ENCODE peak calls at places on chromosomes 13 and 19, in nine cellular contexts. One of them, this sample, is unnamed.

GRCh38 chr13:27617801-27618411 is 2.4 kb downstream of the LNX2 start:
- DNase-seq in transverse colon: no peak
- DNase-seq in breast epithelium: no peak
- DNase-seq in right lobe of liver: no peak
- DNase-seq in Peyer's patch: no peak
- DNase-seq in GM12878: no peak
- DNase-seq in esophagus squamous epithelium: no peak
- DNase-seq in ovary: no peak
- DNase-seq in endothelial cell of umbilical vein: no peak
- DNase-seq in this sample: no peak

GRCh38 chr13:23506071-23506820 is 64.0 kb upstream of the TNFRSF19 start:
- DNase-seq in esophagus squamous epithelium: no peak
- DNase-seq in transverse colon: no peak
- DNase-seq in breast epithelium: no peak
- DNase-seq in GM12878: no peak
- DNase-seq in endothelial cell of umbilical vein: no peak
- DNase-seq in ovary: no peak
- DNase-seq in Peyer's patch: no peak
- DNase-seq in right lobe of liver: no peak
- DNase-seq in this sample: no peak

GRCh38 chr13:22757530-22758120 is 423.2 kb upstream of the SGCG start:
- DNase-seq in breast epithelium: no peak
- DNase-seq in ovary: no peak
- DNase-seq in esophagus squamous epithelium: no peak
- DNase-seq in Peyer's patch: no peak
- DNase-seq in transverse colon: no peak
- DNase-seq in endothelial cell of umbilical vein: no peak
- DNase-seq in GM12878: no peak
- DNase-seq in right lobe of liver: no peak
- DNase-seq in this sample: no peak

GRCh38 chr13:36420437-36420891 is 11.8 kb upstream of the CCNA1 start:
- DNase-seq in endothelial cell of umbilical vein: peak; percentile 84
- DNase-seq in transverse colon: peak; percentile 57
- DNase-seq in GM12878: peak; percentile 25
- DNase-seq in Peyer's patch: peak; percentile 85
- DNase-seq in esophagus squamous epithelium: no peak
- DNase-seq in right lobe of liver: peak; percentile 74
- DNase-seq in breast epithelium: peak; percentile 68
- DNase-seq in ovary: peak; percentile 69
- DNase-seq in this sample: no peak

GRCh38 chr13:99093997-99094396 is 106.7 kb upstream of the UBAC2 start:
- DNase-seq in ovary: no peak
- DNase-seq in endothelial cell of umbilical vein: no peak
- DNase-seq in transverse colon: no peak
- DNase-seq in GM12878: no peak
- DNase-seq in breast epithelium: no peak
- DNase-seq in Peyer's patch: no peak
- DNase-seq in esophagus squamous epithelium: no peak
- DNase-seq in right lobe of liver: no peak
- DNase-seq in this sample: no peak

GRCh38 chr19:15550847-15551182 is 42.5 kb downstream of the CYP4F22 start:
- DNase-seq in GM12878: no peak
- DNase-seq in transverse colon: no peak
- DNase-seq in ovary: no peak
- DNase-seq in right lobe of liver: no peak
- DNase-seq in endothelial cell of umbilical vein: no peak
- DNase-seq in breast epithelium: no peak
- DNase-seq in Peyer's patch: no peak
- DNase-seq in esophagus squamous epithelium: no peak
- DNase-seq in this sample: no peak

GRCh38 chr19:52898101-52898500 is 666 bp upstream of the ZNF320 start:
- DNase-seq in ovary: peak; percentile 39
- DNase-seq in esophagus squamous epithelium: no peak
- DNase-seq in breast epithelium: no peak
- DNase-seq in Peyer's patch: no peak
- DNase-seq in GM12878: no peak
- DNase-seq in transverse colon: no peak
- DNase-seq in endothelial cell of umbilical vein: no peak
- DNase-seq in right lobe of liver: no peak
- DNase-seq in this sample: no peak

GRCh38 chr13:99314640-99315176 is 7.5 kb upstream of the GPR183 start:
- DNase-seq in transverse colon: no peak
- DNase-seq in right lobe of liver: no peak
- DNase-seq in esophagus squamous epithelium: no peak
- DNase-seq in breast epithelium: no peak
- DNase-seq in GM12878: no peak
- DNase-seq in ovary: no peak
- DNase-seq in endothelial cell of umbilical vein: peak; percentile 93
- DNase-seq in Peyer's patch: peak; percentile 70
- DNase-seq in this sample: no peak

GRCh38 chr13:92950771-92951170 is 275.8 kb upstream of the GPC6 start:
- DNase-seq in transverse colon: no peak
- DNase-seq in right lobe of liver: no peak
- DNase-seq in GM12878: no peak
- DNase-seq in ovary: no peak
- DNase-seq in Peyer's patch: no peak
- DNase-seq in esophagus squamous epithelium: no peak
- DNase-seq in endothelial cell of umbilical vein: no peak
- DNase-seq in breast epithelium: no peak
- DNase-seq in this sample: no peak

GRCh38 chr19:41871573-41872383 is 5.3 kb upstream of the CD79A start:
- DNase-seq in transverse colon: peak; percentile 78
- DNase-seq in right lobe of liver: no peak
- DNase-seq in endothelial cell of umbilical vein: no peak
- DNase-seq in esophagus squamous epithelium: no peak
- DNase-seq in Peyer's patch: peak; percentile 93
- DNase-seq in GM12878: peak; percentile 80
- DNase-seq in breast epithelium: no peak
- DNase-seq in ovary: no peak
- DNase-seq in this sample: no peak

DNA sequence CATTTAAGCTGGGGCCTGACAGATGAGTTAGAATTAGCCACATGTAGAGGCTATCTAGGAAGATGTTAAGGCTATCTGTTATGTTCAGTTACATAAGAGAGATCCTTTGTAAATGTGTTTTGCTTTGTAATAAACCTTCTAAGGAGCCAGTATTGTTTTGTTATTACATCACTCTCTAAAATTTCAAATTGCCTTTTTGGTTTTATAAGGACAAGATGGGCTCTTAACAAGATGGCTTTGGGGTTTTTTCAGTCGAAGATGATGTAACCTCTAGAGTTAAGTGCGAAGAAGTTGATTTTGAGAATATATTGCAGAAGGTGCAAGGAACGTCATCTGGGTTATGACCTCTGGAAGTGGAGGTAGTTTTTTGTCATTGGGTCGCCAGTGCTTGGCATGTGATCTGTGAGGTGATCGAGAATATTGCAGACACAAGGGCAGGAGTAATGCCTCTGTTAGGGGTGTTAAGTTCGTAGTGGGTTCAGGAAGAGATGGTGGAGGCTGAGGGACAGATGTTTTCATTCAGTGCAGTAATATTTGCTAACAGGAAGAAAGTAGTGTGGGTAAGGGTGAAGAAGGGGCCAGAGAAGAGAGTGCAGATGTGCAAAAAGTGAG is 12.7 kb downstream of the LSM14A start:
- DNase-seq in right lobe of liver: no peak
- DNase-seq in GM12878: no peak
- DNase-seq in esophagus squamous epithelium: no peak
- DNase-seq in transverse colon: no peak
- DNase-seq in Peyer's patch: no peak
- DNase-seq in breast epithelium: no peak
- DNase-seq in endothelial cell of umbilical vein: no peak
- DNase-seq in ovary: no peak
- DNase-seq in this sample: no peak
- TF ChIP-seq POLR2A in right lobe of liver: no peak
- TF ChIP-seq POLR2A in GM12878: no peak
- TF ChIP-seq POLR2A in esophagus squamous epithelium: no peak
- TF ChIP-seq POLR2A in transverse colon: no peak
- TF ChIP-seq POLR2A in Peyer's patch: no peak
- TF ChIP-seq POLR2A in breast epithelium: no peak
- TF ChIP-seq POLR2A in endothelial cell of umbilical vein: no peak
- TF ChIP-seq POLR2A in ovary: no peak
- TF ChIP-seq POLR2A in this sample: no peak

DNA sequence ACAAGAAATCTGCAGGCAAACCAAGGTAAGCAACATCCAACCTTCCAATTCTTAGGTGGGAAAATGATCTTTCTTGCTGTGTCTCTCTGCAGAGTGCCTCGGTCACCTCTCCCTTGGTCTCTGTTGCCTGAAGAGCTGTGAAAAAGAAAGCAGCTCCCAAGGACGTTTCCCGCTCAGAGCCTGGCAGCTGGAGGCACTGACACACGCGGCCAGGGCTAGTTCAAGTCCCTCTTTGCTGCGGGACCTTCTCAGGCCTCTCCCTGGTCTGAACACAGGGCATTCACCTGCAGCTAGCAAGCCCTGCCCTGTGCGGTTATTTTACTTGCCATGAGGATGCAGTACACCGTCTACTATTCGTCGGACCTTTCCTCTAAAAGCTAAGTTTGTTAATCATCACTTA is 3.8 kb downstream of the MED26 start:
- DNase-seq in GM12878: no peak
- DNase-seq in breast epithelium: no peak
- DNase-seq in transverse colon: no peak
- DNase-seq in ovary: no peak
- DNase-seq in Peyer's patch: no peak
- DNase-seq in endothelial cell of umbilical vein: no peak
- DNase-seq in esophagus squamous epithelium: no peak
- DNase-seq in right lobe of liver: no peak
- DNase-seq in this sample: no peak
- TF ChIP-seq POLR2A in GM12878: no peak
- TF ChIP-seq POLR2A in breast epithelium: no peak
- TF ChIP-seq POLR2A in transverse colon: no peak
- TF ChIP-seq POLR2A in ovary: no peak
- TF ChIP-seq POLR2A in Peyer's patch: no peak
- TF ChIP-seq POLR2A in endothelial cell of umbilical vein: no peak
- TF ChIP-seq POLR2A in esophagus squamous epithelium: no peak
- TF ChIP-seq POLR2A in right lobe of liver: no peak
- TF ChIP-seq POLR2A in this sample: no peak

GRCh38 chr19:46631481-46631880 is 4.5 kb downstream of the GNG8 start:
- DNase-seq in Peyer's patch: no peak
- DNase-seq in breast epithelium: peak; percentile 67
- DNase-seq in right lobe of liver: no peak
- DNase-seq in endothelial cell of umbilical vein: no peak
- DNase-seq in ovary: no peak
- DNase-seq in GM12878: no peak
- DNase-seq in transverse colon: no peak
- DNase-seq in esophagus squamous epithelium: no peak
- DNase-seq in this sample: no peak
- TF ChIP-seq POLR2A in Peyer's patch: no peak
- TF ChIP-seq POLR2A in breast epithelium: no peak
- TF ChIP-seq POLR2A in right lobe of liver: no peak
- TF ChIP-seq POLR2A in endothelial cell of umbilical vein: no peak
- TF ChIP-seq POLR2A in ovary: no peak
- TF ChIP-seq POLR2A in GM12878: no peak
- TF ChIP-seq POLR2A in transverse colon: no peak
- TF ChIP-seq POLR2A in esophagus squamous epithelium: no peak
- TF ChIP-seq POLR2A in this sample: no peak

GRCh38 chr19:16659832-16660708 is at the start of gene SMIM7:
- DNase-seq in GM12878: peak; percentile 98
- DNase-seq in transverse colon: peak; percentile 99
- DNase-seq in right lobe of liver: peak; percentile 99
- DNase-seq in endothelial cell of umbilical vein: peak; percentile 99
- DNase-seq in breast epithelium: peak; percentile 98
- DNase-seq in esophagus squamous epithelium: peak; percentile 92
- DNase-seq in Peyer's patch: peak; percentile 99
- DNase-seq in ovary: peak; percentile 98
- DNase-seq in this sample: peak; percentile 99
- TF ChIP-seq POLR2A in GM12878: peak; percentile 91
- TF ChIP-seq POLR2A in transverse colon: peak; percentile 90
- TF ChIP-seq POLR2A in right lobe of liver: peak; percentile 69
- TF ChIP-seq POLR2A in endothelial cell of umbilical vein: peak; percentile 92
- TF ChIP-seq POLR2A in breast epithelium: peak; percentile 95
- TF ChIP-seq POLR2A in esophagus squamous epithelium: no peak
- TF ChIP-seq POLR2A in Peyer's patch: peak; percentile 86
- TF ChIP-seq POLR2A in ovary: peak; percentile 88
- TF ChIP-seq POLR2A in this sample: no peak

GRCh38 chr19:507286-508203 is at the start of gene TPGS1:
- DNase-seq in breast epithelium: peak; percentile 50
- DNase-seq in esophagus squamous epithelium: peak; percentile 96
- DNase-seq in transverse colon: peak; percentile 79
- DNase-seq in GM12878: no peak
- DNase-seq in ovary: peak; percentile 95
- DNase-seq in Peyer's patch: peak; percentile 88
- DNase-seq in right lobe of liver: peak; percentile 83
- DNase-seq in endothelial cell of umbilical vein: no peak
- DNase-seq in this sample: no peak
- TF ChIP-seq POLR2A in breast epithelium: no peak
- TF ChIP-seq POLR2A in esophagus squamous epithelium: no peak
- TF ChIP-seq POLR2A in transverse colon: peak; percentile 50
- TF ChIP-seq POLR2A in GM12878: peak; percentile 87
- TF ChIP-seq POLR2A in ovary: no peak
- TF ChIP-seq POLR2A in Peyer's patch: peak; percentile 14
- TF ChIP-seq POLR2A in right lobe of liver: peak; percentile 53
- TF ChIP-seq POLR2A in endothelial cell of umbilical vein: peak; percentile 79
- TF ChIP-seq POLR2A in this sample: no peak

GRCh38 chr13:51175001-51175400 is 47.2 kb upstream of the FAM124A start:
- DNase-seq in endothelial cell of umbilical vein: no peak
- DNase-seq in breast epithelium: no peak
- DNase-seq in esophagus squamous epithelium: no peak
- DNase-seq in right lobe of liver: no peak
- DNase-seq in GM12878: no peak
- DNase-seq in transverse colon: no peak
- DNase-seq in Peyer's patch: no peak
- DNase-seq in ovary: no peak
- DNase-seq in this sample: no peak
- TF ChIP-seq POLR2A in endothelial cell of umbilical vein: no peak
- TF ChIP-seq POLR2A in breast epithelium: no peak
- TF ChIP-seq POLR2A in esophagus squamous epithelium: no peak
- TF ChIP-seq POLR2A in right lobe of liver: no peak
- TF ChIP-seq POLR2A in GM12878: no peak
- TF ChIP-seq POLR2A in transverse colon: no peak
- TF ChIP-seq POLR2A in Peyer's patch: no peak
- TF ChIP-seq POLR2A in ovary: no peak
- TF ChIP-seq POLR2A in this sample: no peak

DNA sequence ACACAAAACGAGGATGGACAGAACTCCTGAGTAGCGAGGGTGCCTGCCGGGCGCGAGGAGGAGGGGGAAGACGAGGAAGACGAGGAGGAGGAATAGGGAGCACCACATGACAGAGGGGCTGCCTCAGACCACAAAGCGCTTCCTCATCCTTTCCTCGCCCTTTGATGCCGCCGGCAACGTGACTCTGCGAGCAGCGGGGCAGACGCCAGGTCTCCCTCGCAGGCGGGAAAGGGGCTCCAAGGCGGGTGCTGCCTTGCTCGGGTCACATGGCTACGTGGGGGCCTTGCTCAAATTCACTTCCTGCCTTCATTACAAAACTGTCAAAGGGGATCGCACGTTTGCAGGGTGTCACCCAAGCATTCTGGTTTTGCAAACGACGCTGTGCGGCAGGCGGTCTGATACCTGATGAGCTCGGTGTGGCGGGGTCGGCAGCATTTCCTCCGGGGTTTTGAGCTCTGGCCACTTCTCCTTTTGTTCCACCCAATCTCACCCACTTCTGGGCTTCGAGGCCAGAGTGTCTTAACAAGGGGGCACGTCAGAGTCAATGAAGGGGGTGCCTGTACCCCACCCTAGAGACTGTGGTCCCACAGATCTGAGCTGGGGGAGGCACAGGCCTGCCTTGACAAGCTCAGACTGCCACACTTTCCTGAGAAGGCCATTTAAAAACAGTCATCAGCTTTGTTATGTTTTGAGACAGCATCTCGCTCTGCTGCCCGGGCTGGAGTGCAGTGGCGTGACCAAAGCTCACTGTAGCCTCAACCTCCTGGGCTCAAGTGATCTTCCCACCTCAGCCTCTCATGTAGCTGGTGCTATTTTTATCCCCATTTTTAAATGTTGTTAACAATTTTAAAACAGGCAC is 14.9 kb downstream of the MAP2K2 start:
- DNase-seq in transverse colon: peak; percentile 45
- DNase-seq in Peyer's patch: peak; percentile 90
- DNase-seq in GM12878: peak; percentile 79
- DNase-seq in endothelial cell of umbilical vein: no peak
- DNase-seq in esophagus squamous epithelium: no peak
- DNase-seq in right lobe of liver: no peak
- DNase-seq in ovary: no peak
- DNase-seq in breast epithelium: no peak
- DNase-seq in this sample: no peak
- TF ChIP-seq POLR2A in transverse colon: no peak
- TF ChIP-seq POLR2A in Peyer's patch: no peak
- TF ChIP-seq POLR2A in GM12878: peak; percentile 73
- TF ChIP-seq POLR2A in endothelial cell of umbilical vein: no peak
- TF ChIP-seq POLR2A in esophagus squamous epithelium: no peak
- TF ChIP-seq POLR2A in right lobe of liver: no peak
- TF ChIP-seq POLR2A in ovary: no peak
- TF ChIP-seq POLR2A in breast epithelium: no peak
- TF ChIP-seq POLR2A in this sample: no peak

This sample was measured in vagina.